ENCODE peak calls at places on chromosomes 2 and 18, in nine cellular contexts. One of them, this sample, is unnamed.

GRCh38 chr2:61252031-61252430 is 90.0 kb downstream of the C2orf74 start:
- DNase-seq in dorsolateral prefrontal cortex: no peak
- DNase-seq in PC-9: no peak
- DNase-seq in stomach: no peak
- DNase-seq in kidney epithelial cell: no peak
- DNase-seq in ascending aorta: no peak
- DNase-seq in mammary epithelial cell: no peak
- DNase-seq in endothelial cell of umbilical vein: no peak
- DNase-seq in K562: no peak
- DNase-seq in this sample: no peak

GRCh38 chr2:204869142-204869823 is 324.0 kb downstream of the PARD3B start:
- DNase-seq in dorsolateral prefrontal cortex: no peak
- DNase-seq in stomach: no peak
- DNase-seq in endothelial cell of umbilical vein: peak; percentile 53
- DNase-seq in ascending aorta: no peak
- DNase-seq in kidney epithelial cell: no peak
- DNase-seq in mammary epithelial cell: no peak
- DNase-seq in K562: no peak
- DNase-seq in PC-9: no peak
- DNase-seq in this sample: no peak

GRCh38 chr2:162890690-162891311 is 52.2 kb upstream of the KCNH7 start:
- DNase-seq in PC-9: peak; percentile 37
- DNase-seq in ascending aorta: no peak
- DNase-seq in stomach: no peak
- DNase-seq in kidney epithelial cell: peak; percentile 18
- DNase-seq in K562: peak; percentile 32
- DNase-seq in endothelial cell of umbilical vein: peak; percentile 65
- DNase-seq in dorsolateral prefrontal cortex: no peak
- DNase-seq in mammary epithelial cell: peak; percentile 57
- DNase-seq in this sample: peak; percentile 63

GRCh38 chr2:85911836-85912692 is 23.3 kb upstream of the ST3GAL5 start:
- DNase-seq in kidney epithelial cell: no peak
- DNase-seq in stomach: no peak
- DNase-seq in PC-9: no peak
- DNase-seq in K562: no peak
- DNase-seq in endothelial cell of umbilical vein: no peak
- DNase-seq in ascending aorta: peak; percentile 72
- DNase-seq in dorsolateral prefrontal cortex: no peak
- DNase-seq in mammary epithelial cell: peak; percentile 94
- DNase-seq in this sample: no peak

GRCh38 chr2:162457487-162457886 is 113.6 kb downstream of the GCA start:
- DNase-seq in PC-9: no peak
- DNase-seq in mammary epithelial cell: no peak
- DNase-seq in dorsolateral prefrontal cortex: no peak
- DNase-seq in stomach: no peak
- DNase-seq in K562: no peak
- DNase-seq in kidney epithelial cell: no peak
- DNase-seq in endothelial cell of umbilical vein: no peak
- DNase-seq in ascending aorta: no peak
- DNase-seq in this sample: no peak

GRCh38 chr2:109537565-109538221 is 76.1 kb downstream of the SEPTIN10 start:
- DNase-seq in ascending aorta: no peak
- DNase-seq in mammary epithelial cell: no peak
- DNase-seq in kidney epithelial cell: no peak
- DNase-seq in stomach: peak; percentile 24
- DNase-seq in K562: no peak
- DNase-seq in endothelial cell of umbilical vein: no peak
- DNase-seq in PC-9: no peak
- DNase-seq in dorsolateral prefrontal cortex: no peak
- DNase-seq in this sample: no peak

GRCh38 chr2:133200684-133201421 is 367.4 kb downstream of the NCKAP5 start:
- DNase-seq in mammary epithelial cell: peak; percentile 91
- DNase-seq in PC-9: no peak
- DNase-seq in ascending aorta: no peak
- DNase-seq in dorsolateral prefrontal cortex: no peak
- DNase-seq in kidney epithelial cell: peak; percentile 91
- DNase-seq in endothelial cell of umbilical vein: peak; percentile 78
- DNase-seq in K562: no peak
- DNase-seq in stomach: no peak
- DNase-seq in this sample: no peak

GRCh38 chr2:176614049-176614448 is 344.8 kb downstream of the MTX2 start:
- DNase-seq in kidney epithelial cell: no peak
- DNase-seq in K562: no peak
- DNase-seq in ascending aorta: no peak
- DNase-seq in endothelial cell of umbilical vein: peak; percentile 75
- DNase-seq in mammary epithelial cell: no peak
- DNase-seq in PC-9: no peak
- DNase-seq in stomach: no peak
- DNase-seq in dorsolateral prefrontal cortex: no peak
- DNase-seq in this sample: no peak

GRCh38 chr2:23711979-23712755 is 214.8 kb downstream of the ATAD2B start:
- DNase-seq in mammary epithelial cell: no peak
- DNase-seq in PC-9: no peak
- DNase-seq in endothelial cell of umbilical vein: no peak
- DNase-seq in K562: no peak
- DNase-seq in dorsolateral prefrontal cortex: no peak
- DNase-seq in ascending aorta: no peak
- DNase-seq in stomach: no peak
- DNase-seq in kidney epithelial cell: no peak
- DNase-seq in this sample: no peak

GRCh38 chr18:26574958-26575864 is 26.9 kb upstream of the KCTD1 start:
- DNase-seq in K562: no peak
- DNase-seq in mammary epithelial cell: peak; percentile 79
- DNase-seq in endothelial cell of umbilical vein: peak; percentile 34
- DNase-seq in kidney epithelial cell: no peak
- DNase-seq in PC-9: peak; percentile 34
- DNase-seq in dorsolateral prefrontal cortex: peak; percentile 54
- DNase-seq in ascending aorta: no peak
- DNase-seq in stomach: peak; percentile 55
- DNase-seq in this sample: peak; percentile 19

GRCh38 chr18:55585050-55585449 is 2.9 kb downstream of the TCF4 start:
- DNase-seq in K562: no peak
- DNase-seq in endothelial cell of umbilical vein: peak; percentile 21
- DNase-seq in kidney epithelial cell: no peak
- DNase-seq in stomach: no peak
- DNase-seq in dorsolateral prefrontal cortex: no peak
- DNase-seq in mammary epithelial cell: no peak
- DNase-seq in PC-9: no peak
- DNase-seq in ascending aorta: no peak
- DNase-seq in this sample: no peak

GRCh38 chr2:223941579-223942277 is 3.4 kb downstream of the WDFY1 start:
- DNase-seq in endothelial cell of umbilical vein: peak; percentile 42
- DNase-seq in ascending aorta: no peak
- DNase-seq in mammary epithelial cell: peak; percentile 89
- DNase-seq in dorsolateral prefrontal cortex: no peak
- DNase-seq in K562: no peak
- DNase-seq in stomach: no peak
- DNase-seq in kidney epithelial cell: no peak
- DNase-seq in PC-9: peak; percentile 95
- DNase-seq in this sample: peak; percentile 81

GRCh38 chr2:11773747-11774536 is 27.5 kb downstream of the LPIN1 start:
- DNase-seq in kidney epithelial cell: no peak
- DNase-seq in mammary epithelial cell: no peak
- DNase-seq in endothelial cell of umbilical vein: no peak
- DNase-seq in dorsolateral prefrontal cortex: no peak
- DNase-seq in stomach: no peak
- DNase-seq in K562: no peak
- DNase-seq in PC-9: no peak
- DNase-seq in ascending aorta: no peak
- DNase-seq in this sample: no peak

GRCh38 chr18:55195863-55196262 is 236.6 kb upstream of the CCDC68 start:
- DNase-seq in endothelial cell of umbilical vein: no peak
- DNase-seq in mammary epithelial cell: no peak
- DNase-seq in K562: no peak
- DNase-seq in PC-9: no peak
- DNase-seq in kidney epithelial cell: no peak
- DNase-seq in ascending aorta: no peak
- DNase-seq in dorsolateral prefrontal cortex: no peak
- DNase-seq in stomach: no peak
- DNase-seq in this sample: no peak

GRCh38 chr2:129101186-129101585 is 782.5 kb upstream of the HS6ST1 start:
- DNase-seq in endothelial cell of umbilical vein: no peak
- DNase-seq in ascending aorta: no peak
- DNase-seq in dorsolateral prefrontal cortex: no peak
- DNase-seq in K562: no peak
- DNase-seq in mammary epithelial cell: no peak
- DNase-seq in stomach: no peak
- DNase-seq in PC-9: no peak
- DNase-seq in kidney epithelial cell: no peak
- DNase-seq in this sample: no peak

GRCh38 chr2:12075603-12076002 is 329.2 kb downstream of the LPIN1 start:
- DNase-seq in kidney epithelial cell: no peak
- DNase-seq in mammary epithelial cell: no peak
- DNase-seq in ascending aorta: no peak
- DNase-seq in dorsolateral prefrontal cortex: no peak
- DNase-seq in stomach: no peak
- DNase-seq in endothelial cell of umbilical vein: no peak
- DNase-seq in K562: no peak
- DNase-seq in PC-9: no peak
- DNase-seq in this sample: peak; percentile 53

GRCh38 chr2:229346801-229347540 is 75.9 kb upstream of the PID1 start:
- DNase-seq in dorsolateral prefrontal cortex: no peak
- DNase-seq in K562: no peak
- DNase-seq in stomach: no peak
- DNase-seq in ascending aorta: no peak
- DNase-seq in endothelial cell of umbilical vein: no peak
- DNase-seq in PC-9: no peak
- DNase-seq in mammary epithelial cell: no peak
- DNase-seq in kidney epithelial cell: no peak
- DNase-seq in this sample: no peak

GRCh38 chr2:229350117-229350805 is 79.2 kb upstream of the PID1 start:
- DNase-seq in stomach: no peak
- DNase-seq in kidney epithelial cell: no peak
- DNase-seq in dorsolateral prefrontal cortex: no peak
- DNase-seq in K562: no peak
- DNase-seq in mammary epithelial cell: peak; percentile 82
- DNase-seq in endothelial cell of umbilical vein: no peak
- DNase-seq in ascending aorta: no peak
- DNase-seq in PC-9: no peak
- DNase-seq in this sample: no peak

GRCh38 chr2:229348135-229348534 is 77.0 kb upstream of the PID1 start:
- DNase-seq in ascending aorta: no peak
- DNase-seq in dorsolateral prefrontal cortex: no peak
- DNase-seq in kidney epithelial cell: no peak
- DNase-seq in stomach: no peak
- DNase-seq in K562: no peak
- DNase-seq in endothelial cell of umbilical vein: no peak
- DNase-seq in mammary epithelial cell: no peak
- DNase-seq in PC-9: no peak
- DNase-seq in this sample: no peak

GRCh38 chr2:229350928-229351327 is 79.8 kb upstream of the PID1 start:
- DNase-seq in K562: no peak
- DNase-seq in mammary epithelial cell: no peak
- DNase-seq in PC-9: no peak
- DNase-seq in dorsolateral prefrontal cortex: no peak
- DNase-seq in kidney epithelial cell: no peak
- DNase-seq in endothelial cell of umbilical vein: no peak
- DNase-seq in ascending aorta: no peak
- DNase-seq in stomach: no peak
- DNase-seq in this sample: no peak
- TF ChIP-seq CTCF in K562: no peak
- TF ChIP-seq CTCF in mammary epithelial cell: peak; percentile 45
- TF ChIP-seq CTCF in PC-9: peak; percentile 59
- TF ChIP-seq CTCF in dorsolateral prefrontal cortex: no peak
- TF ChIP-seq CTCF in kidney epithelial cell: no peak
- TF ChIP-seq CTCF in endothelial cell of umbilical vein: no peak
- TF ChIP-seq CTCF in ascending aorta: peak; percentile 34
- TF ChIP-seq CTCF in stomach: no peak
- TF ChIP-seq CTCF in this sample: no peak

GRCh38 chr2:172429351-172429968 is 2.1 kb downstream of the ITGA6 start:
- DNase-seq in stomach: no peak
- DNase-seq in K562: no peak
- DNase-seq in PC-9: peak; percentile 47
- DNase-seq in mammary epithelial cell: peak; percentile 58
- DNase-seq in dorsolateral prefrontal cortex: no peak
- DNase-seq in endothelial cell of umbilical vein: no peak
- DNase-seq in kidney epithelial cell: no peak
- DNase-seq in ascending aorta: no peak
- DNase-seq in this sample: no peak
- TF ChIP-seq CTCF in stomach: no peak
- TF ChIP-seq CTCF in K562: no peak
- TF ChIP-seq CTCF in PC-9: no peak
- TF ChIP-seq CTCF in mammary epithelial cell: peak; percentile 30
- TF ChIP-seq CTCF in dorsolateral prefrontal cortex: no peak
- TF ChIP-seq CTCF in endothelial cell of umbilical vein: no peak
- TF ChIP-seq CTCF in kidney epithelial cell: peak; percentile 41
- TF ChIP-seq CTCF in ascending aorta: no peak
- TF ChIP-seq CTCF in this sample: no peak

DNA sequence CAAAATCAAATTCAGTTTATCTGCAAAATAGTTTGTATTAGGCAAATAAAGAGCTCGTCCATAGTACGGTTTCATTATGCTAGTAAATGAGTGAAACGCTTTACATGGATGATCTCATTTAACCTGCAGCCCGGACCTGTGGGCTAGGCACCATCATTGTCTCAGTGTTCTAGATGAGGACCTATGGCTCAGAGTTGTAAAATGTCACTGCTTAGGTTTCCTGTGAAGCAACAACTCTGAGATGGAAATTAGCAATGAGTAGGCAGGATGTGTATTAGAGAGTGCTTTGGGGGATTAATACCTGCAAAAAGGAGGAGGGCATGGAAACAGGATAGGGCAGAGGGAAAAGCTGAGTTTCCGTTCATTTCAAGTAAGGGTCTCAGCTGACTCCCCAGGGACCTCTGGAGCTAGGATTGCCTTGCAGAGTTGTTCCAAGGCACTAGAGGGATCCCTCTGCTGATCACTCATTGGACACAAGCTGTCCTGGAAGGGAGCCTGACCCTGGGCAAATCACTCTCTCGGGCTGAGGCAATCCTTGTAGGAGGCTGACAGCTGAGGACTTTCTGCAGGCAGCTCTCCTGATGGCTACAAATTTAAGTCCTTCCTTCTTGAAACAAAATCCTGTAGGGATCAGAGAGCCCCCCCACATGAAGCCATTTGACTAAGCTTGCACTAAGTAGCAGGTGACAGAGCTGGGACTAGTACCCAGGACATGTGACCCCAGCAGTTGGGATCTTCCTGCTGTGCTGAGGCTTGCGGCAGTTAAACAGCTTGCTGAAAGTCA is 58.8 kb upstream of the SIX2 start:
- DNase-seq in PC-9: no peak
- DNase-seq in stomach: no peak
- DNase-seq in dorsolateral prefrontal cortex: no peak
- DNase-seq in kidney epithelial cell: no peak
- DNase-seq in K562: no peak
- DNase-seq in ascending aorta: no peak
- DNase-seq in mammary epithelial cell: no peak
- DNase-seq in endothelial cell of umbilical vein: no peak
- DNase-seq in this sample: no peak
- TF ChIP-seq CTCF in PC-9: no peak
- TF ChIP-seq CTCF in stomach: no peak
- TF ChIP-seq CTCF in dorsolateral prefrontal cortex: no peak
- TF ChIP-seq CTCF in kidney epithelial cell: no peak
- TF ChIP-seq CTCF in K562: no peak
- TF ChIP-seq CTCF in ascending aorta: no peak
- TF ChIP-seq CTCF in mammary epithelial cell: peak; percentile 17
- TF ChIP-seq CTCF in endothelial cell of umbilical vein: no peak
- TF ChIP-seq CTCF in this sample: no peak

GRCh38 chr18:14075196-14075595 is 57.0 kb downstream of the ZNF519 start:
- DNase-seq in K562: no peak
- DNase-seq in mammary epithelial cell: no peak
- DNase-seq in endothelial cell of umbilical vein: no peak
- DNase-seq in dorsolateral prefrontal cortex: no peak
- DNase-seq in stomach: no peak
- DNase-seq in ascending aorta: no peak
- DNase-seq in kidney epithelial cell: no peak
- DNase-seq in PC-9: no peak
- DNase-seq in this sample: no peak

GRCh38 chr18:14074187-14074586 is 58.0 kb downstream of the ZNF519 start:
- DNase-seq in endothelial cell of umbilical vein: no peak
- DNase-seq in dorsolateral prefrontal cortex: no peak
- DNase-seq in K562: peak; percentile 25
- DNase-seq in PC-9: no peak
- DNase-seq in mammary epithelial cell: no peak
- DNase-seq in ascending aorta: no peak
- DNase-seq in kidney epithelial cell: no peak
- DNase-seq in stomach: no peak
- DNase-seq in this sample: peak; percentile 31
- TF ChIP-seq CTCF in endothelial cell of umbilical vein: no peak
- TF ChIP-seq CTCF in dorsolateral prefrontal cortex: no peak
- TF ChIP-seq CTCF in K562: peak; percentile 65
- TF ChIP-seq CTCF in PC-9: peak; percentile 35
- TF ChIP-seq CTCF in mammary epithelial cell: no peak
- TF ChIP-seq CTCF in ascending aorta: no peak
- TF ChIP-seq CTCF in kidney epithelial cell: peak; percentile 15
- TF ChIP-seq CTCF in stomach: no peak
- TF ChIP-seq CTCF in this sample: peak; percentile 38

This sample was measured in GM12865.